ENCODE peak calls at places on chromosomes 2 and 18, in six cellular contexts. C is fibroblast of mammary gland, M is cardiac muscle cell, H is stomach, T is endothelial cell of umbilical vein, Y is kidney. A is an unnamed sample.

GRCh38 chr2:176561706-176562105 is 292.5 kb downstream of the MTX2 start:
- DNase-seq in C (peak), M (no peak), H (no peak), T (no peak), Y (no peak), A (no peak)

GRCh38 chr2:95333056-95333455 is 35.9 kb downstream of the KCNIP3 start:
- DNase-seq in C (no peak), M (no peak), H (no peak), T (no peak), Y (peak), A (no peak)

GRCh38 chr2:3606370-3607124 is 11.6 kb downstream of the COLEC11 start:
- DNase-seq in C (no peak), M (no peak), H (peak), T (no peak), Y (peak), A (no peak)

GRCh38 chr2:86675611-86676015 is 44.5 kb upstream of the RMND5A start:
- DNase-seq in C (no peak), M (no peak), H (peak), T (no peak), Y (no peak), A (no peak)

GRCh38 chr2:163733301-163733938 is 2.4 kb downstream of the FIGN start:
- DNase-seq in C (peak), M (peak), H (no peak), T (no peak), Y (no peak), A (no peak)

GRCh38 chr2:217756375-217757107 is 246.3 kb downstream of the TNS1 start:
- DNase-seq in C (peak), M (peak), H (peak), T (peak), Y (peak), A (no peak)

GRCh38 chr2:46850742-46851141 is 64.9 kb downstream of the MCFD2 start:
- DNase-seq in C (peak), M (no peak), H (peak), T (peak), Y (peak), A (no peak)

GRCh38 chr2:212364106-212364505 is 174.5 kb downstream of the ERBB4 start:
- DNase-seq in C (peak), M (no peak), H (no peak), T (peak), Y (no peak), A (no peak)

GRCh38 chr2:88919087-88919738 is 227.7 kb downstream of the RPIA start:
- DNase-seq in C (peak), M (no peak), H (no peak), T (peak), Y (no peak), A (no peak)

GRCh38 chr2:120250640-120251039 is 2.0 kb upstream of the RALB start:
- DNase-seq in C (no peak), M (no peak), H (no peak), T (no peak), Y (no peak), A (no peak)

GRCh38 chr2:154449951-154450658 is 248.4 kb upstream of the KCNJ3 start:
- DNase-seq in C (no peak), M (no peak), H (no peak), T (no peak), Y (no peak), A (no peak)

GRCh38 chr18:11154369-11154982 is 5.1 kb upstream of the PIEZO2 start:
- DNase-seq in C (peak), M (peak), H (no peak), T (peak), Y (no peak), A (no peak)

DNA sequence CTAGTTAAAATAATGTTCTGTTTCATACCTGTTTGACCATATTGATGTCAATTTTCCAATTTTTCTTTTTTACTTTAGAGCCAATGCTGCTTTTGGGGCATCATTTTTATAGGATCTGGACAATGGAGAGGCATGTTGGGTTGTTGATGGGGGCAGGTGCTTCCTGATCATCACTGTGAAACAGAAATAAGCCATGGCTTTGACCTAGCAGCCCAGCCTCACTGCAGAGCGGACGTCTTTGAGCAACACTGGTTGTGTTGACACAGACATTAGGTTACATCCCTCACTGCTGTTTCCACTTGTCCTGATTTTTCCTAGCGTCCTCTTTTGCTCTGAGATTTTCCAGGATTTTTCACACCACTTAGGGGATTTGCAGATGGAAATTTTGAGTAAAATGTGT is 56.8 kb downstream of the RDH14 start:
- DNase-seq in C (no peak), M (no peak), H (no peak), T (no peak), Y (no peak), A (no peak)
- TF ChIP-seq CTCF in C (no peak), M (no peak), H (no peak), T (no peak), Y (no peak), A (no peak)

DNA sequence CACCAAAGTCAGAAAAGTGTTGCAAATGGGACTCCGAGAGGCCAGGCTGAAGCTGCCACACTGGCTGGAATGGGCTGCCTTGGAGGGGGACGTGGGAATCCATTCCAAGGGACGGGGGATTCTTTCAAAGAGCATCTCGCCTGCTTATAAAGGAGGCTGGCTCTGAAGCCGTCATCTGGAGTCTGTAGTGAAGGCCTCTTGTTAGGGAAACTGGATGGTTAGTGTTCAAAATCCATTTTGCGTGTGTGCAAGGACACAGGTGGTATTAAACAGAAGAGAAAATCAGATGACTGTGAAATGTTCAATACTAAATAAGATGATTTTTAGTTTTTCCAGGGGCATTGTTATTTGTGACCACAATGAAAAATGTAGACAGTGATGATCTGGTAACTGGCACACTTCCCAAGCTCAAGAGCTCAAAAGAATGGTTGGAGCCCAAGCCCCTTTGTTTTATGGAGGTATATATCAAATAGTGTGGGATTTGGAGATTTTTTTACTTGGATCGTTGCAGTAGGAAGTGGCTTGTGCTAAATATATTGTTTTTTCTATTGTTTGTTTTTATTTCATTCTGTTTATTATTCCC is 825 bp downstream of the FAM228B start:
- DNase-seq in C (peak), M (no peak), H (no peak), T (no peak), Y (no peak), A (no peak)
- H3K4me3 ChIP-seq in C (peak), M (peak), H (peak), T (peak), Y (peak), A (peak)

GRCh38 chr18:35027206-35027605 is 14.0 kb upstream of the MAPRE2 start:
- DNase-seq in C (no peak), M (no peak), H (no peak), T (no peak), Y (no peak), A (no peak)
- TF ChIP-seq CTCF in C (no peak), M (no peak), H (no peak), T (no peak), Y (no peak), A (no peak)

GRCh38 chr2:11697103-11697871 is 27.3 kb upstream of the NTSR2 start:
- DNase-seq in C (peak), M (peak), H (no peak), T (peak), Y (peak), A (no peak)
- H3K4me3 ChIP-seq in C (no peak), M (no peak), H (no peak), T (no peak), Y (no peak), A (no peak)

GRCh38 chr18:76979906-76980305 is 152.7 kb downstream of the MBP start:
- DNase-seq in C (no peak), M (no peak), H (no peak), T (no peak), Y (no peak), A (no peak)

GRCh38 chr18:76977681-76978234 is 154.8 kb downstream of the MBP start:
- DNase-seq in C (no peak), M (no peak), H (no peak), T (no peak), Y (no peak), A (no peak)

GRCh38 chr18:76979111-76979751 is 153.4 kb downstream of the MBP start:
- DNase-seq in C (no peak), M (no peak), H (no peak), T (no peak), Y (no peak), A (no peak)

GRCh38 chr18:76977108-76977621 is 154.8 kb downstream of the ZNF236 start:
- DNase-seq in C (no peak), M (no peak), H (peak), T (no peak), Y (no peak), A (no peak)

DNA sequence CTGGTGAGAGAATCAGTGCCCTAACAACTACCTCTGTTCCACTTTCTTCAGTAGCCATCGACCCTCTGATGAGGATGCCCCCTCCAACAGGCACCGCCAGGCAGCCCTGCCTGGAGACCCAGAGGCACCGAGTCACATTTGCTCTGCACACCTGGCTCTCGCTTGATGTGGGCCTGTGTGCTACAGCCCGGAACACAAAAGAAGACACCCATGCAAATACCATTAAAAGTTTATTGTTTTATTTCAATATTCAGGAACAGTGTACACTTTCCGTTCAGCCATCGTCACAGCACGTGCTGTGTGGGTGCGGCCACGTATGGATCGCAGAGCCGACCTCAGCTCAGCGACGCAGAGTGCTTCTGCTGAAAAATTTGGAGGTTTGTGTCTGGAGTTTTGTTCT is 154.0 kb downstream of the MBP start:
- DNase-seq in C (no peak), M (no peak), H (no peak), T (no peak), Y (no peak), A (no peak)
- TF ChIP-seq CTCF in C (no peak), M (no peak), H (no peak), T (no peak), Y (no peak), A (no peak)

DNA sequence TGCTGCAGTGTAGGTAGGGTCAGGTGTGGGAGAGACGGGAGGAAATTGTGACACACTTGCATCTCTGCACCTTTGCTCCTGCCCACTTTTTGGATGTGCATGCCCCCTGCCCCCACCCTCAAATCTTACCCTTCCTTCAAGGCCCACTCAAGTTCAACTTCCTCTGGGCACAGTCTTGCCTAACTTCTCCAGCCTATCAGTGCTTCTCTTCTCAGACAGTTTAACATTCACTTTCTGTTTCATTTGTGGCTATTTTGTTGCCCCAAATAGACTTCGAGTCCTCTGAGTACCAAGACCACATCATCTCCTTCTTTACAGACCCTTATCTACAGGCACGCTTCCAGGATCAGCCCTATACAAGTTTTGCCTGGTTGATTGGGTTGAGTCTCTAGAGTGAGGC is 2.7 kb downstream of the ST8SIA5 start:
- DNase-seq in C (no peak), M (no peak), H (no peak), T (no peak), Y (no peak), A (peak)
- H3K4me3 ChIP-seq in C (no peak), M (no peak), H (no peak), T (no peak), Y (no peak), A (no peak)

DNA sequence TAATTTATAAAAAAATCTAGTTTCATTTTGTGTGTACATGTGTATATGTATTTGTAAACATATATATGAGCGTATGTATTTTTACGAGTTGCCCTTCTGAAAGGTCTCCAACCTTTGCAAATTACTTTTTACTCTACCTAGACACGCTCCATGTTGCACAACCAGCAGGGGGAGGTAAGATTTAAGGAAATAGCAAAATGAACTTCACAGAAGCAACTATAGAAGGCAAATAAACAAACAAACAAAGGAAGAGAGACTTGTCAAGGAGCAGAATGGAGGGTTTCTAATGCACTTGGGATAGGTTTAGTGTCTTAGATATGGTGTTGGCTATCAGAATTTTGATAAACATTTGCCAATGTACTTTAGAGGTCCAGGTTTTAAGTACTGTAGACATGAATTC is 820.5 kb upstream of the POU3F3 start:
- DNase-seq in C (no peak), M (peak), H (no peak), T (no peak), Y (no peak), A (no peak)
- TF ChIP-seq CTCF in C (peak), M (no peak), H (peak), T (no peak), Y (peak), A (peak)

DNA sequence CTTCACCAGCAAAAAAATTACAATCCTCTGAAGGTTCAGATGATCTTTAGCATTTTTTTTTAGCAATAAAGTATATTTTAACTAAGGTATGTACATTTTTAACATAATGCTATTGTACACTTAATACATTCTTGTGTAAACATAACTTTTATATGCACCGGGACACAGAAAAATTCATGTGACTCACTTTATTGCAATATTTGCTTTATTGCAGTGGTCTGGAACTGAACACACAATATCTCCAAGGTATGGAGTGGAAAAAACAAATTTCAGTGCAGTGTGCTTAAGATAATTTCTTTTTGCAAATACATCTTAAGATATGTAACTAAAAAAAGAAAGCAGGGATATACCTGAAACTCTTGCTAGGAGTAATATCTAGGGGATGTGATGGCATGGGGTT is 5.1 kb upstream of the TWSG1 start:
- DNase-seq in C (no peak), M (no peak), H (no peak), T (no peak), Y (no peak), A (no peak)
- H3K4me3 ChIP-seq in C (no peak), M (no peak), H (no peak), T (no peak), Y (no peak), A (no peak)

A was measured in GM12864.